ENCODE peak calls at places on chromosome 7, in five cellular contexts. Q is choroid plexus epithelial cell, I is cardiac muscle cell, D is BJ, L is Peyer's patch. J is an unnamed sample.

GRCh38 chr7:2934211-2934731 is 90.2 kb upstream of the GNA12 start:
- DNase-seq in L (peak), Q (peak), D (peak), I (peak), J (no peak)

GRCh38 chr7:25720427-25720826 is 431.6 kb upstream of the NFE2L3 start:
- DNase-seq in Q (peak), D (no peak), L (no peak), I (peak), J (peak)

GRCh38 chr7:46301677-46302076 is 380.6 kb upstream of the IGFBP3 start:
- DNase-seq in L (no peak), I (peak), D (no peak), Q (peak), J (no peak)

GRCh38 chr7:138004936-138005335 is 3.0 kb upstream of the CREB3L2 start:
- DNase-seq in D (no peak), I (no peak), Q (no peak), L (no peak), J (no peak)

GRCh38 chr7:157861031-157861491 is 524.3 kb downstream of the DNAJB6 start:
- DNase-seq in I (no peak), Q (no peak), D (no peak), L (no peak), J (no peak)

GRCh38 chr7:104982773-104983619 is 31.0 kb upstream of the KMT2E start:
- DNase-seq in I (no peak), Q (no peak), L (no peak), D (no peak), J (no peak)

GRCh38 chr7:146709628-146710027 is 593.0 kb downstream of the CNTNAP2 start:
- DNase-seq in I (no peak), Q (no peak), D (no peak), L (no peak), J (no peak)

GRCh38 chr7:150585199-150585598 is 18.0 kb downstream of the GIMAP4 start:
- DNase-seq in D (no peak), L (no peak), Q (no peak), I (no peak), J (no peak)

GRCh38 chr7:108076141-108076540 is 54.0 kb downstream of the LAMB4 start:
- DNase-seq in I (peak), Q (no peak), L (no peak), D (no peak), J (no peak)

GRCh38 chr7:74042746-74043522 is 15.0 kb downstream of the ELN start:
- DNase-seq in L (no peak), Q (no peak), D (no peak), I (no peak), J (no peak)

GRCh38 chr7:55526770-55527169 is 45.5 kb downstream of the VOPP1 start:
- DNase-seq in I (no peak), L (peak), Q (no peak), D (no peak), J (no peak)

GRCh38 chr7:137080516-137081203 is 212.2 kb downstream of the CHRM2 start:
- DNase-seq in D (peak), I (no peak), L (no peak), Q (no peak), J (no peak)

GRCh38 chr7:98802088-98802780 is 67.6 kb downstream of the TMEM130 start:
- DNase-seq in D (no peak), L (peak), I (peak), Q (no peak), J (no peak)

GRCh38 chr7:8261711-8262695 is at the start of gene ICA1:
- DNase-seq in L (peak), D (no peak), I (peak), Q (peak), J (peak)

GRCh38 chr7:157792954-157793353 is 456.1 kb downstream of the DNAJB6 start:
- DNase-seq in I (no peak), D (no peak), Q (peak), L (no peak), J (no peak)

GRCh38 chr7:4681922-4682620 is at the start of gene FOXK1:
- DNase-seq in L (peak), Q (peak), D (no peak), I (peak), J (peak)

GRCh38 chr7:36600869-36601530 is 123.3 kb downstream of the AOAH start:
- DNase-seq in D (no peak), I (peak), L (no peak), Q (peak), J (no peak)

GRCh38 chr7:74097937-74098614 is 14.5 kb downstream of the LIMK1 start:
- DNase-seq in Q (peak), L (no peak), D (peak), I (peak), J (no peak)

GRCh38 chr7:141527076-141527475 is 24.1 kb upstream of the AGK start:
- DNase-seq in Q (no peak), L (no peak), D (no peak), I (no peak), J (no peak)

GRCh38 chr7:40551685-40552576 is 417.1 kb downstream of the SUGCT start:
- DNase-seq in I (peak), D (peak), Q (peak), L (peak), J (no peak)

GRCh38 chr7:110418651-110419270 is 672.2 kb upstream of the LRRN3 start:
- DNase-seq in I (no peak), L (no peak), Q (no peak), D (no peak), J (no peak)

GRCh38 chr7:2952316-2952715 is 91.4 kb downstream of the CARD11 start:
- DNase-seq in D (no peak), Q (no peak), L (peak), I (no peak), J (no peak)

GRCh38 chr7:13115829-13116228 is 428.4 kb downstream of the ARL4A start:
- DNase-seq in L (no peak), I (no peak), D (no peak), Q (no peak), J (no peak)

GRCh38 chr7:148584154-148584827 is 6.3 kb upstream of the C7orf33 start:
- DNase-seq in L (no peak), I (no peak), Q (no peak), D (no peak), J (no peak)

GRCh38 chr7:151565541-151565940 is 45.8 kb upstream of the RHEB start:
- DNase-seq in L (no peak), Q (peak), D (no peak), I (no peak), J (no peak)

GRCh38 chr7:75987805-75988630 is 6.4 kb downstream of the TMEM120A start:
- DNase-seq in L (no peak), D (no peak), I (no peak), Q (no peak), J (no peak)

GRCh38 chr7:32937344-32938174 is 19.7 kb upstream of the FKBP9 start:
- DNase-seq in L (no peak), D (no peak), I (peak), Q (peak), J (no peak)

GRCh38 chr7:128811631-128812430 is 18.4 kb upstream of the FLNC start:
- DNase-seq in D (no peak), I (no peak), Q (no peak), L (no peak), J (no peak)

GRCh38 chr7:3955751-3956696 is 655.0 kb downstream of the SDK1 start:
- DNase-seq in Q (peak), L (peak), I (no peak), D (no peak), J (no peak)

GRCh38 chr7:604038-604883 is 84.6 kb upstream of the PDGFA start:
- DNase-seq in Q (peak), I (peak), D (no peak), L (peak), J (no peak)

GRCh38 chr7:38310601-38311057 is 37.2 kb upstream of the TARP start:
- DNase-seq in Q (peak), L (no peak), I (peak), D (no peak), J (no peak)

GRCh38 chr7:1457949-1458675 is 1.2 kb downstream of the MICALL2 start:
- DNase-seq in Q (peak), I (peak), D (no peak), L (no peak), J (no peak)

GRCh38 chr7:152850420-152850819 is 90.9 kb downstream of the ACTR3B start:
- DNase-seq in Q (no peak), I (no peak), L (no peak), D (no peak), J (no peak)

GRCh38 chr7:391961-392524 is 102.1 kb downstream of the FOXL3 start:
- DNase-seq in L (peak), D (no peak), Q (no peak), I (no peak), J (no peak)

GRCh38 chr7:127769696-127770400 is 117.9 kb downstream of the SND1 start:
- DNase-seq in I (peak), Q (peak), D (no peak), L (no peak), J (no peak)

GRCh38 chr7:40640566-40640965 is 505.8 kb downstream of the SUGCT start:
- DNase-seq in Q (peak), D (no peak), I (no peak), L (no peak), J (no peak)

GRCh38 chr7:44709945-44710596 is 38.6 kb upstream of the ZMIZ2 start:
- DNase-seq in Q (no peak), D (no peak), I (no peak), L (no peak), J (no peak)
- TF ChIP-seq CTCF in Q (no peak), D (no peak), I (no peak), L (no peak), J (no peak)

GRCh38 chr7:106312906-106313305 is 28.1 kb upstream of the NAMPT start:
- DNase-seq in I (no peak), L (no peak), D (no peak), Q (no peak), J (no peak)
- H3K4me3 ChIP-seq in I (no peak), L (no peak), D (no peak), Q (no peak), J (no peak)

DNA sequence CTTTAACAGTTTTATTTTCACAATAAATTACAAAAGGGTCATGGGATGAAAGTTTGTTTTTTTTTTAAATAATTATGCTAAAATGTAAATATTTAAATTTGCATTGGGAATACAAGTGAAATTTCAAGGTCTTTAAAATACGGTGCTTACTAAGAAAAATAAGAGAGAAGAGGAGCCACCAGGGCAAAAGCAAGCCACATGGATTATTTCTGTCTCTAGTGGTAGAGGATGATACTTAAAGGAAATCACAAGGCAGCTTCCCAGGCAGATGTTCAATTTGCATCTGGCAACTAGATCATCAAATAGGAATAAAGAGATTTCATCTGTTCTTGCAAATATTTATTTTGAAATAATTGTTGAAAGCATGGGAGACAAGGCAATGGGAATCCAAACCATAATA is 111.1 kb downstream of the MDFIC start:
- DNase-seq in I (no peak), Q (no peak), D (no peak), L (no peak), J (no peak)
- TF ChIP-seq CTCF in I (no peak), Q (peak), D (peak), L (no peak), J (no peak)

DNA sequence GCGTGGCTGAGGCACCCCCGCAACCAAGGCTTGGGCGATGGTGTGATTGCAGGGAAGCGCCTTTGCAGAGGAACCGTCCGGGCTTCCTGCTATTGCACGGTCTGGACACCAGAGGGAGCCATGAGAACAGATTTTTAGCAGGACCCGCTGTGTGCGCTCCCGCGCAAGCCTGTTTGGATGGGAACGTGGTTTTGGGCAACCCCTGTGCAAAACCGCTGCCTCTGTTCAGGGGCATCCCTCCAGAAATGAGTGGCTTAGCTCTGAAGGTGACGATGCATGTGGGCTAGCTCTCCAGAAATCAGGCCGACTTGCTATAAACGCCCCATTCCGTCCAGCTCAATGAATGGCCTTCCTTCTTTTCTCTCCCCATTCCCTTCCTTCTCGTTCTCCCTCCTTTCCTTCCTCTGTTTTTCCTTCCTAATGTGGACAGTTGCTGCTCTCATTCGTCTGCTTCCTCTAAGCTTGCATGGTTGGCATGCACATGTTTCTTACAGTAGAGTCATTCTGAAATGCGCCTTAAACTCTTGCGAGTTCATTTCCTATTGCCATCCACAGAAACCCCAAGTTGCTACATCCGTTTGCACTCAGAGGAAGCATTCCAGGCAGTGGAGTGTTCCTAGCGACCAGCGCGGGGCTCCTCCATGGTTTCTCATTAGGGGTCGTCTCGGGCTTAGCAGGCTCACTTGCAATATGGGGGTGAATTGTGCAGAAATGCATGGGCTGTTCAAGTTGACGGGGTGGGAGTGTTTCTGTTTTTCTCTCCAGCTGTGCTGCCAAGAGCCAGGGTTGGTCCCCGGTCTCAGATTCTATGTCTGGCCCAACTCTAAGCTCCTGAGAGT is 302.5 kb upstream of the GALNT17 start:
- DNase-seq in I (peak), Q (peak), D (no peak), L (peak), J (peak)
- H3K4me3 ChIP-seq in I (no peak), Q (peak), D (peak), L (no peak), J (no peak)

GRCh38 chr7:30468041-30468440 is 10.5 kb downstream of the NOD1 start:
- DNase-seq in I (no peak), L (no peak), Q (no peak), D (no peak), J (no peak)

GRCh38 chr7:30468791-30469190 is 9.8 kb downstream of the NOD1 start:
- DNase-seq in D (no peak), L (no peak), Q (peak), I (peak), J (no peak)

GRCh38 chr7:30470783-30471182 is 7.8 kb downstream of the NOD1 start:
- DNase-seq in L (no peak), I (peak), Q (peak), D (peak), J (no peak)

GRCh38 chr7:30470163-30470770 is 8.3 kb downstream of the NOD1 start:
- DNase-seq in I (peak), D (no peak), L (no peak), Q (peak), J (no peak)

DNA sequence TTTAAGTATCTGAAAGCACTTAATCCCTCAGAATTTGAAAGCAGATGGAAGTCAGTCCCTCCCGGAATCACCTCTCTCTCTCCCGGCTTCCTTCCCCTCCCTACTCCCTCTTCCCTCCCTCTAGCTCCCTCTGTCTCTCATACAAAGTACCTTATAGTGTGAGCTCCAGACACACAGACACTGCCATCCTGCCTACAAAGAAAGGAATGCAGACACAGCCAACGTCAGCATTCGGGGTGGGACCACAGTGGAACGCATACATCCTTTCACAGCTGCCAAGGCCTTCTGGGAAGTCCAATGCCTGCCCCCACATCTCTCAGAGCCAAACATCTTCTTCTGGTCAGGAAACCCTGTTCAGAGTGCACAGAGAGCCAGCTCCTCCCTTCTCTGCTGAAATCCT is 9.3 kb downstream of the NOD1 start:
- DNase-seq in Q (peak), L (peak), I (peak), D (peak), J (peak)
- TF ChIP-seq CTCF in Q (peak), L (no peak), I (peak), D (peak), J (peak)